ENCODE peak calls at places on chromosomes 3 and 15, in five cellular contexts. One of them, this sample, is unnamed. For H3K36me3, the result is how much of the 10 kb centered on the place peaks cover.

GRCh38 chr15:84599906-84600305 is 903 bp upstream of the ZSCAN2 start:
- DNase-seq in IMR-90: no peak
- DNase-seq in prostate gland: no peak
- DNase-seq in adrenal gland: no peak
- DNase-seq in endothelial cell of umbilical vein: no peak
- DNase-seq in this sample: no peak

GRCh38 chr3:117264204-117264994 is 554.8 kb downstream of the TUSC7 start:
- DNase-seq in endothelial cell of umbilical vein: peak
- DNase-seq in prostate gland: no peak
- DNase-seq in IMR-90: no peak
- DNase-seq in adrenal gland: no peak
- DNase-seq in this sample: no peak

GRCh38 chr3:102194001-102194400 is 240.8 kb upstream of the ZPLD1 start:
- DNase-seq in endothelial cell of umbilical vein: no peak
- DNase-seq in adrenal gland: no peak
- DNase-seq in prostate gland: no peak
- DNase-seq in IMR-90: no peak
- DNase-seq in this sample: no peak

GRCh38 chr3:107847791-107848190 is 243.0 kb downstream of the CD47 start:
- DNase-seq in IMR-90: peak
- DNase-seq in prostate gland: no peak
- DNase-seq in adrenal gland: no peak
- DNase-seq in endothelial cell of umbilical vein: no peak
- DNase-seq in this sample: no peak

GRCh38 chr3:47877288-47877687 is 74.3 kb downstream of the DHX30 start:
- DNase-seq in endothelial cell of umbilical vein: peak
- DNase-seq in IMR-90: peak
- DNase-seq in prostate gland: no peak
- DNase-seq in adrenal gland: no peak
- DNase-seq in this sample: no peak

GRCh38 chr3:44870375-44871061 is 3.9 kb upstream of the TGM4 start:
- DNase-seq in endothelial cell of umbilical vein: no peak
- DNase-seq in prostate gland: peak
- DNase-seq in adrenal gland: no peak
- DNase-seq in IMR-90: no peak
- DNase-seq in this sample: no peak

GRCh38 chr3:112681822-112682325 is 40.9 kb upstream of the CCDC80 start:
- DNase-seq in endothelial cell of umbilical vein: peak
- DNase-seq in adrenal gland: no peak
- DNase-seq in IMR-90: peak
- DNase-seq in prostate gland: no peak
- DNase-seq in this sample: no peak

GRCh38 chr15:71154607-71155200 is 39.4 kb downstream of the THSD4 start:
- DNase-seq in adrenal gland: no peak
- DNase-seq in IMR-90: no peak
- DNase-seq in endothelial cell of umbilical vein: no peak
- DNase-seq in prostate gland: no peak
- DNase-seq in this sample: no peak

GRCh38 chr3:123305192-123305591 is 103.4 kb downstream of the SEC22A start:
- DNase-seq in prostate gland: no peak
- DNase-seq in endothelial cell of umbilical vein: no peak
- DNase-seq in IMR-90: no peak
- DNase-seq in adrenal gland: no peak
- DNase-seq in this sample: no peak

GRCh38 chr3:141830508-141830907 is 45.9 kb upstream of the ATP1B3 start:
- DNase-seq in adrenal gland: no peak
- DNase-seq in endothelial cell of umbilical vein: no peak
- DNase-seq in prostate gland: peak
- DNase-seq in IMR-90: peak
- DNase-seq in this sample: no peak

GRCh38 chr3:141237701-141238521 is 6.3 kb downstream of the PXYLP1 start:
- DNase-seq in prostate gland: peak
- DNase-seq in IMR-90: no peak
- DNase-seq in adrenal gland: peak
- DNase-seq in endothelial cell of umbilical vein: no peak
- DNase-seq in this sample: peak

GRCh38 chr3:44893097-44893496 is 18.7 kb downstream of the TGM4 start:
- DNase-seq in IMR-90: peak
- DNase-seq in adrenal gland: no peak
- DNase-seq in endothelial cell of umbilical vein: no peak
- DNase-seq in prostate gland: no peak
- DNase-seq in this sample: no peak

GRCh38 chr15:66071621-66072295 is 181.8 kb downstream of the MEGF11 start:
- DNase-seq in endothelial cell of umbilical vein: no peak
- DNase-seq in prostate gland: no peak
- DNase-seq in IMR-90: no peak
- DNase-seq in adrenal gland: no peak
- DNase-seq in this sample: no peak

GRCh38 chr3:184129012-184129411 is 6.1 kb upstream of the EIF2B5 start:
- DNase-seq in adrenal gland: peak
- DNase-seq in endothelial cell of umbilical vein: peak
- DNase-seq in prostate gland: peak
- DNase-seq in IMR-90: peak
- DNase-seq in this sample: no peak

GRCh38 chr15:25600751-25601150 is 161.9 kb upstream of the UBE3A start:
- DNase-seq in endothelial cell of umbilical vein: no peak
- DNase-seq in adrenal gland: no peak
- DNase-seq in IMR-90: no peak
- DNase-seq in prostate gland: no peak
- DNase-seq in this sample: no peak

GRCh38 chr3:178352300-178353021 is 183.8 kb upstream of the KCNMB2 start:
- DNase-seq in adrenal gland: no peak
- DNase-seq in prostate gland: no peak
- DNase-seq in endothelial cell of umbilical vein: peak
- DNase-seq in IMR-90: peak
- DNase-seq in this sample: no peak

GRCh38 chr3:146093928-146094327 is 67.1 kb downstream of the PLOD2 start:
- DNase-seq in endothelial cell of umbilical vein: peak
- DNase-seq in prostate gland: no peak
- DNase-seq in IMR-90: peak
- DNase-seq in adrenal gland: peak
- DNase-seq in this sample: no peak

GRCh38 chr3:42159706-42160472 is 68.7 kb downstream of the TRAK1 start:
- DNase-seq in IMR-90: no peak
- DNase-seq in prostate gland: peak
- DNase-seq in adrenal gland: no peak
- DNase-seq in endothelial cell of umbilical vein: peak
- DNase-seq in this sample: no peak

GRCh38 chr3:61253756-61254155 is 2.5 kb upstream of the FHIT start:
- DNase-seq in adrenal gland: no peak
- DNase-seq in IMR-90: no peak
- DNase-seq in prostate gland: no peak
- DNase-seq in endothelial cell of umbilical vein: no peak
- DNase-seq in this sample: no peak

GRCh38 chr3:61250784-61251173 is 473 bp downstream of the FHIT start:
- DNase-seq in prostate gland: peak
- DNase-seq in adrenal gland: peak
- DNase-seq in endothelial cell of umbilical vein: no peak
- DNase-seq in IMR-90: no peak
- DNase-seq in this sample: peak

GRCh38 chr3:61252836-61253235 is 1.6 kb upstream of the FHIT start:
- DNase-seq in prostate gland: no peak
- DNase-seq in adrenal gland: no peak
- DNase-seq in endothelial cell of umbilical vein: peak
- DNase-seq in IMR-90: no peak
- DNase-seq in this sample: no peak

GRCh38 chr3:61248496-61248895 is 2.8 kb downstream of the FHIT start:
- DNase-seq in endothelial cell of umbilical vein: no peak
- DNase-seq in adrenal gland: no peak
- DNase-seq in IMR-90: no peak
- DNase-seq in prostate gland: no peak
- DNase-seq in this sample: no peak

GRCh38 chr3:61251174-61251972 is at the start of gene FHIT:
- DNase-seq in IMR-90: peak
- DNase-seq in endothelial cell of umbilical vein: peak
- DNase-seq in adrenal gland: peak
- DNase-seq in prostate gland: peak
- DNase-seq in this sample: peak
- TF ChIP-seq POLR2A in IMR-90: no peak
- TF ChIP-seq POLR2A in endothelial cell of umbilical vein: no peak
- TF ChIP-seq POLR2A in adrenal gland: peak
- TF ChIP-seq POLR2A in prostate gland: peak
- TF ChIP-seq POLR2A in this sample: peak

GRCh38 chr3:33993631-33994030 is 195.2 kb downstream of the PDCD6IP start:
- DNase-seq in adrenal gland: no peak
- DNase-seq in prostate gland: no peak
- DNase-seq in IMR-90: peak
- DNase-seq in endothelial cell of umbilical vein: no peak
- DNase-seq in this sample: no peak
- H3K27ac ChIP-seq in adrenal gland: no peak
- H3K27ac ChIP-seq in prostate gland: no peak
- H3K27ac ChIP-seq in IMR-90: no peak
- H3K27ac ChIP-seq in endothelial cell of umbilical vein: no peak
- H3K27ac ChIP-seq in this sample: no peak

GRCh38 chr15:67185051-67185450 is 69.4 kb downstream of the AAGAB start:
- DNase-seq in endothelial cell of umbilical vein: no peak
- DNase-seq in IMR-90: no peak
- DNase-seq in adrenal gland: no peak
- DNase-seq in prostate gland: no peak
- DNase-seq in this sample: peak
- H3K36me3 ChIP-seq in endothelial cell of umbilical vein: under half
- H3K36me3 ChIP-seq in IMR-90: half or more
- H3K36me3 ChIP-seq in adrenal gland: under half
- H3K36me3 ChIP-seq in prostate gland: under half
- H3K36me3 ChIP-seq in this sample: under half

DNA sequence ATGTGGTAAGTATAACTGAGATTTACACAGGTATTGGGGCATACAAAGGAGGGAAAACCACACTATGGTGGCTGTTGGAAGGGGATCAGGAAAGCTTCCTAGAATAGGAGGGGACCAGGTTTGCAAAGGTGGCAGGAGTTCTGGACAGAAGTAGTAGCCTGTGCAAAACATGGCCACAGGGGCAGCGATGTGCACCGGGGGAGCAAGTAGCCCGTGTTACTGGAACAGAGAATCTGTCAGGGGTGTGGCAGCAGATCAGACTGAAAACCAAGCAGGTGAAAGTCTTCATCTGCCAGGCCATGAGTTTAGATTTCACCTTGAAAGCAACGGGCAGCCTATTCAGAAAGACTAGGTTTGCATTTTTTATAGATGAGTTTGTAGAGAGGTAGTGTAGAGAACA is 182.3 kb upstream of the LPP start:
- DNase-seq in adrenal gland: no peak
- DNase-seq in prostate gland: no peak
- DNase-seq in endothelial cell of umbilical vein: no peak
- DNase-seq in IMR-90: no peak
- DNase-seq in this sample: no peak
- TF ChIP-seq POLR2A in adrenal gland: no peak
- TF ChIP-seq POLR2A in prostate gland: no peak
- TF ChIP-seq POLR2A in endothelial cell of umbilical vein: no peak
- TF ChIP-seq POLR2A in IMR-90: no peak
- TF ChIP-seq POLR2A in this sample: no peak

GRCh38 chr15:75229191-75230015 is 27.7 kb downstream of the C15orf39 start:
- DNase-seq in IMR-90: peak
- DNase-seq in prostate gland: no peak
- DNase-seq in adrenal gland: no peak
- DNase-seq in endothelial cell of umbilical vein: no peak
- DNase-seq in this sample: no peak

GRCh38 chr15:75230016-75230343 is 28.2 kb upstream of the GOLGA6C start:
- DNase-seq in endothelial cell of umbilical vein: no peak
- DNase-seq in IMR-90: no peak
- DNase-seq in adrenal gland: no peak
- DNase-seq in prostate gland: no peak
- DNase-seq in this sample: no peak

GRCh38 chr15:75231836-75232235 is 26.3 kb upstream of the GOLGA6C start:
- DNase-seq in endothelial cell of umbilical vein: no peak
- DNase-seq in adrenal gland: no peak
- DNase-seq in IMR-90: no peak
- DNase-seq in prostate gland: no peak
- DNase-seq in this sample: no peak

GRCh38 chr15:75232252-75232813 is 25.8 kb upstream of the GOLGA6C start:
- DNase-seq in adrenal gland: no peak
- DNase-seq in endothelial cell of umbilical vein: no peak
- DNase-seq in IMR-90: no peak
- DNase-seq in prostate gland: no peak
- DNase-seq in this sample: no peak

GRCh38 chr15:75230524-75231371 is 27.4 kb upstream of the GOLGA6C start:
- DNase-seq in prostate gland: no peak
- DNase-seq in endothelial cell of umbilical vein: no peak
- DNase-seq in IMR-90: no peak
- DNase-seq in adrenal gland: no peak
- DNase-seq in this sample: no peak
- H3K27ac ChIP-seq in prostate gland: no peak
- H3K27ac ChIP-seq in endothelial cell of umbilical vein: no peak
- H3K27ac ChIP-seq in IMR-90: no peak
- H3K27ac ChIP-seq in adrenal gland: no peak
- H3K27ac ChIP-seq in this sample: no peak

GRCh38 chr3:164577667-164578066 is 500.6 kb downstream of the SI start:
- DNase-seq in prostate gland: no peak
- DNase-seq in adrenal gland: no peak
- DNase-seq in endothelial cell of umbilical vein: no peak
- DNase-seq in IMR-90: no peak
- DNase-seq in this sample: no peak
- H3K36me3 ChIP-seq in prostate gland: under half
- H3K36me3 ChIP-seq in adrenal gland: under half
- H3K36me3 ChIP-seq in endothelial cell of umbilical vein: under half
- H3K36me3 ChIP-seq in IMR-90: under half
- H3K36me3 ChIP-seq in this sample: under half

GRCh38 chr3:197520311-197521276 is 35.2 kb downstream of the BDH1 start:
- DNase-seq in IMR-90: peak
- DNase-seq in endothelial cell of umbilical vein: no peak
- DNase-seq in adrenal gland: no peak
- DNase-seq in prostate gland: no peak
- DNase-seq in this sample: no peak
- TF ChIP-seq POLR2A in IMR-90: no peak
- TF ChIP-seq POLR2A in endothelial cell of umbilical vein: no peak
- TF ChIP-seq POLR2A in adrenal gland: no peak
- TF ChIP-seq POLR2A in prostate gland: no peak
- TF ChIP-seq POLR2A in this sample: no peak

GRCh38 chr15:78210349-78210717 is 24.0 kb downstream of the ACSBG1 start:
- DNase-seq in adrenal gland: peak
- DNase-seq in IMR-90: no peak
- DNase-seq in prostate gland: no peak
- DNase-seq in endothelial cell of umbilical vein: no peak
- DNase-seq in this sample: no peak
- H3K27ac ChIP-seq in adrenal gland: no peak
- H3K27ac ChIP-seq in IMR-90: no peak
- H3K27ac ChIP-seq in prostate gland: peak
- H3K27ac ChIP-seq in endothelial cell of umbilical vein: no peak
- H3K27ac ChIP-seq in this sample: peak

This sample was measured in gastrocnemius medialis.